ENCODE peak calls at places on chromosomes 6 and 20, in nine cellular contexts. Q, R, Z, L, D, O, M, Y and E are unnamed samples.

GRCh38 chr6:170063431-170063830 is 227.4 kb downstream of the DLL1 start:
- DNase-seq in O (no peak), R (no peak), L (no peak), M (no peak), Q (no peak), D (no peak), Y (no peak), Z (no peak), E (no peak)

GRCh38 chr6:16969699-16970695 is 131.9 kb upstream of the STMND1 start:
- DNase-seq in M (no peak), L (no peak), Y (no peak), D (peak), Q (no peak), R (no peak), O (no peak), Z (no peak), E (peak)

GRCh38 chr6:22327881-22328280 is 31.0 kb upstream of the PRL start:
- DNase-seq in D (no peak), O (no peak), L (no peak), R (no peak), M (no peak), Y (no peak), Z (no peak), Q (no peak), E (peak)

GRCh38 chr6:157505912-157506491 is 125.0 kb downstream of the ZDHHC14 start:
- DNase-seq in L (no peak), R (no peak), Y (no peak), M (no peak), D (peak), Q (no peak), Z (no peak), O (no peak), E (no peak)

GRCh38 chr6:29845405-29846006 is 17.9 kb downstream of the HLA-G start:
- DNase-seq in Z (peak), O (peak), R (peak), Y (peak), D (no peak), Q (no peak), M (peak), L (peak), E (no peak)

GRCh38 chr6:170344631-170345576 is 38.3 kb downstream of the FAM120B start:
- DNase-seq in Q (no peak), L (no peak), O (peak), Y (peak), Z (peak), M (peak), R (peak), D (peak), E (peak)

GRCh38 chr6:13355043-13355945 is 27.0 kb upstream of the TBC1D7 start:
- DNase-seq in Z (peak), D (peak), Q (peak), O (peak), M (peak), R (peak), L (no peak), Y (peak), E (peak)

GRCh38 chr6:157233686-157234085 is 89.6 kb downstream of the TMEM242 start:
- DNase-seq in Q (no peak), Z (no peak), L (no peak), D (no peak), Y (no peak), R (no peak), O (no peak), M (no peak), E (no peak)

GRCh38 chr6:148240463-148240845 is 102.2 kb upstream of the SASH1 start:
- DNase-seq in Q (no peak), L (no peak), R (no peak), Z (peak), O (no peak), Y (no peak), M (no peak), D (peak), E (no peak)

GRCh38 chr6:53424976-53425718 is 76.4 kb upstream of the ELOVL5 start:
- DNase-seq in M (no peak), Q (no peak), L (no peak), D (no peak), Z (no peak), O (no peak), R (no peak), Y (no peak), E (no peak)

GRCh38 chr20:841568-842546 is 8.3 kb downstream of the FAM110A start:
- DNase-seq in Z (peak), L (peak), O (no peak), R (peak), M (no peak), Q (no peak), Y (peak), D (no peak), E (no peak)

GRCh38 chr6:160139420-160139851 is 17.8 kb downstream of the SLC22A1 start:
- DNase-seq in Z (peak), Q (no peak), O (no peak), R (peak), M (no peak), D (peak), Y (peak), L (no peak), E (peak)

GRCh38 chr6:45394586-45395095 is 16.9 kb upstream of the SUPT3H start:
- DNase-seq in Y (no peak), R (peak), D (no peak), O (no peak), Z (no peak), M (no peak), Q (no peak), L (no peak), E (no peak)

GRCh38 chr6:14681699-14682487 is 564.0 kb upstream of the JARID2 start:
- DNase-seq in O (no peak), R (no peak), Q (no peak), L (no peak), M (no peak), Y (no peak), Z (peak), D (no peak), E (no peak)

GRCh38 chr6:36984581-36985383 is 1.2 kb downstream of the MTCH1 start:
- DNase-seq in L (peak), R (peak), D (peak), M (peak), Q (peak), Y (peak), Z (peak), O (no peak), E (peak)

GRCh38 chr20:6744171-6744570 is 23.3 kb upstream of the BMP2 start:
- DNase-seq in D (no peak), R (no peak), Z (no peak), Y (no peak), O (no peak), Q (no peak), L (no peak), M (no peak), E (no peak)

GRCh38 chr6:170144952-170145587 is 145.8 kb downstream of the DLL1 start:
- DNase-seq in Q (no peak), D (no peak), O (no peak), M (no peak), Z (peak), L (no peak), Y (peak), R (no peak), E (no peak)

GRCh38 chr6:38876470-38876869 is 161.4 kb downstream of the DNAH8 start:
- DNase-seq in R (no peak), Q (no peak), O (no peak), D (no peak), Z (no peak), L (peak), Y (no peak), M (no peak), E (no peak)

GRCh38 chr6:139655783-139656705 is 281.6 kb upstream of the CITED2 start:
- DNase-seq in Y (peak), L (peak), R (no peak), D (no peak), Q (no peak), Z (no peak), O (peak), M (peak), E (no peak)

GRCh38 chr6:95545226-95545625 is 32.1 kb upstream of the MANEA start:
- DNase-seq in L (no peak), M (no peak), D (peak), Z (no peak), Y (no peak), Q (no peak), R (peak), O (no peak), E (no peak)

GRCh38 chr6:37048851-37049734 is 43.6 kb downstream of the FGD2 start:
- DNase-seq in L (peak), Z (peak), Q (peak), O (no peak), R (no peak), D (peak), M (no peak), Y (peak), E (peak)

GRCh38 chr6:63174173-63174572 is 37.1 kb upstream of the FKBP1C start:
- DNase-seq in M (no peak), Z (no peak), L (no peak), O (no peak), D (no peak), Y (no peak), Q (no peak), R (no peak), E (no peak)

GRCh38 chr6:105835373-105835772 is 250.8 kb upstream of the PRDM1 start:
- DNase-seq in R (peak), O (peak), M (peak), D (peak), Z (peak), Q (peak), Y (peak), L (no peak), E (no peak)

GRCh38 chr6:154672086-154672485 is 61.1 kb upstream of the SCAF8 start:
- DNase-seq in D (no peak), R (no peak), Q (no peak), Y (no peak), L (no peak), Z (no peak), O (no peak), M (no peak), E (no peak)

GRCh38 chr6:99614430-99615161 is 8.0 kb downstream of the PRDM13 start:
- DNase-seq in Z (no peak), R (peak), Q (no peak), D (no peak), Y (no peak), L (no peak), M (no peak), O (no peak), E (no peak)

GRCh38 chr6:40397287-40398033 is 189.7 kb downstream of the LRFN2 start:
- DNase-seq in M (no peak), Y (no peak), R (no peak), D (no peak), Q (no peak), Z (no peak), O (no peak), L (no peak), E (no peak)

GRCh38 chr6:169172946-169173345 is 80.7 kb downstream of the THBS2 start:
- DNase-seq in L (no peak), Q (no peak), R (no peak), Z (no peak), Y (no peak), O (no peak), D (peak), M (no peak), E (no peak)

GRCh38 chr6:136491251-136491650 is 59.0 kb downstream of the MAP7 start:
- DNase-seq in M (no peak), Q (no peak), Y (no peak), Z (no peak), D (no peak), O (no peak), L (no peak), R (no peak), E (no peak)

GRCh38 chr20:56616704-56617103 is 12.4 kb upstream of the TFAP2C start:
- DNase-seq in O (no peak), Z (no peak), Q (no peak), R (no peak), L (no peak), Y (no peak), M (no peak), D (no peak), E (no peak)

GRCh38 chr6:36678488-36679042 is at the start of gene CDKN1A:
- DNase-seq in R (peak), L (peak), Y (peak), Q (peak), Z (peak), D (peak), M (peak), O (peak), E (peak)

GRCh38 chr6:112180095-112180820 is 74.1 kb downstream of the LAMA4 start:
- DNase-seq in Z (peak), M (peak), O (peak), L (peak), R (peak), Y (peak), Q (peak), D (peak), E (peak)

GRCh38 chr6:1832844-1833787 is 223.4 kb downstream of the FOXC1 start:
- DNase-seq in D (peak), L (peak), Z (no peak), M (no peak), R (no peak), Q (no peak), Y (peak), O (peak), E (no peak)

GRCh38 chr6:42674780-42675179 is 47.6 kb downstream of the PRPH2 start:
- DNase-seq in Q (no peak), Z (no peak), R (no peak), D (no peak), Y (no peak), M (no peak), O (no peak), L (no peak), E (no peak)

GRCh38 chr6:32566957-32567356 is 22.7 kb downstream of the HLA-DRB1 start:
- DNase-seq in O (no peak), Q (peak), L (no peak), M (no peak), Y (no peak), R (peak), D (no peak), Z (no peak), E (no peak)

DNA sequence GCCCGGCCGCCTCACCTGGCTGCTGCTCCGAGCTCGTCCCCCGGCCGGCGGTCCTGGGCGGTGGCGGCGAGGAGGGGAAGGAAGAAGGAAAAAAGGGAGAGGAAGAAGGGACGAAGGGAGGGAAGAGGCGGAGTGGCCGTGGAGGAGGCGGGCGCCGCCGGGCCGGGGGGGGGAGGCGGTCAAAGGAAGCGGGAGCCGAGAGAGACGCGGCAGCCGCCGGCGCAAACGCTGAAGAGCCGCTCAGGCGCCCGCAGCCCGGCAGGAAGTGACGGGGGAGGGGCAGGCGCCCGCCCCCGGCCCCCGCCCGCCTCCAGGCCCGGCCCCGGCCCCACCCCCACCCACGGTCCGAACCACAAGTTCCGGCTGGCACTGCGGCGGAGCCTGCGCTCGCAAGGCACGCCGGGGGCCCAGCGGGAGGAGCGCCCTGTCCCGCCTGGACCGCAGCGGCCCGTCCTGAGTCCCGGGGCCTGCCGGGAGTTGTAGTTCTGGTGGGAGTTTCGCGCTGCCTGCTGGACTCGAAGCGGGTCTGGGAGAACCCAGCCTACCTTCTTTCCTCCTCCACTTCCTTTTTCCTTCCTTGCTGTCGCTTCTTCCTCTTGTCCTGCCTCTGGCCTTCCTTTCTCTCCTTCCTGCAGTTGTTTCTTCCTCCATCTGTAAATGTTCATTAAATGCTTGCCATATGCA is at the start of gene STAU1:
- DNase-seq in D (peak), M (peak), R (peak), O (peak), Q (peak), Z (peak), Y (peak), L (peak), E (peak)
- H3K9ac ChIP-seq in D (peak), M (peak), R (peak), O (peak), Q (peak), Z (peak), Y (peak), L (peak), E (peak)

GRCh38 chr20:58390659-58391035 is 1.6 kb downstream of the VAPB start:
- DNase-seq in D (no peak), Q (no peak), Y (no peak), O (no peak), M (no peak), R (no peak), L (no peak), Z (no peak), E (no peak)
- H3K4me3 ChIP-seq in D (peak), Q (peak), Y (peak), O (no peak), M (peak), R (no peak), L (no peak), Z (peak), E (peak)

DNA sequence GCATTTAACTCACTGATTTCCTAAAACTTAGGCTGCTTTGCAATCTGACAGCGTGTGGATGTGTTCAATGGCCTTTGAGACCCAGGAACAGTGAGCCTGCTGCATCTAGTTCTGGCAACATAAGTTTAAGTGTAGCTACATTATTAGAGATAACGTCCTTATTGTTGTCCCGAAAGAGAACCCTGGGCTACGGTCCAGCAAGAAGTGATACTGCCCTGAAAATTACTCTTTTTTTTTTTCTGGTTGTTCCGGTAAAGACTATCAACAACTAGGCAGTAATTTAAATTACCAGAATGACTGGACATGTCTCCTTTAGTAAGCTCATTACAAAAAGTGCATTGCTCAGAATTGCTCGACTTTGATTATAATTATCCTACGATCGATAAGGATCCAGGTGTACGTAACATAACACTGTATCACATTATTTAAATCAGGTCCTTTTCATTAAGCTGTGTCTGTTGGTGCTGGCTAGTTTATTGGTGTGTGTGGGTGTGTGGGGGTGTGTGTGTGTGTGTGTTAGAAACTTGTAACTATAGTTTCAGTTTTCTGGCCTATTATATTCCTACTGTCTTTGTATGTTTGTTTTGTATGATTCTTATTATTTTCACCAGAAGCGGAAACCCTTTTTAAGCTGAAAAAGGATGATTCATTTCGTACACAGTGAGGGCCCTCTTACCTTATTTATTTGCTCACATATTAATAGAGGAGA is 3.0 kb downstream of the TSHZ2 start:
- DNase-seq in M (no peak), Q (no peak), R (no peak), D (no peak), Z (peak), Y (peak), O (no peak), L (no peak), E (no peak)
- H3K9ac ChIP-seq in M (no peak), Q (no peak), R (no peak), D (no peak), Z (peak), Y (no peak), O (no peak), L (no peak), E (peak)

DNA sequence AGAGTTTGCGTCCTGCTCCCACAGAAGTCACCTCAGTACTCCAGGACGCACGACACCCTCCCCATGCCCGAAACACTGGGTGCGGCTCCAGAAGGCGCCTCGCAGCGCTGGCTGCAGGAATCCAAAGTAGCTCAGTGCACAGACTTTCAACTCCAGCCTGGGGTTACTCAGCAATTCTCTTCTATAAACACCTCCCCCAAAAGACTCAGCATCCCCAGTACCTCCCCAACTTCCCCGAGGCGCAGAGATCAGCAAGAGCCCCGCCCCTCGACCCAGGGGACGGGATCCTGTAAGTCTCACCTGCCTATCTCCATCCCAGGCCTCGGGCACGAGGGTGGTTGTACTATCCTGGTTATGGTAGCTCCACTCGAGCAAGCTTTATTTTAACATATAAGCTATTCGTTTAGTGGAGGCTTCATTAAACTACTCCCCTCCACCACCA is 88.1 kb downstream of the ZFP64 start:
- DNase-seq in M (no peak), Y (no peak), O (no peak), Z (no peak), Q (no peak), D (peak), L (no peak), R (peak), E (peak)
- H3K4me3 ChIP-seq in M (no peak), Y (no peak), O (no peak), Z (peak), Q (no peak), D (peak), L (no peak), R (no peak), E (peak)

GRCh38 chr20:49990310-49990720 is 7.5 kb downstream of the SNAI1 start:
- DNase-seq in Y (no peak), Z (no peak), D (peak), M (no peak), O (no peak), Q (peak), L (no peak), R (peak), E (peak)
- H3K9ac ChIP-seq in Y (no peak), Z (no peak), D (peak), M (no peak), O (peak), Q (no peak), L (no peak), R (peak), E (peak)

GRCh38 chr20:18101125-18101820 is 36.4 kb upstream of the KAT14 start:
- DNase-seq in R (peak), M (no peak), L (no peak), D (no peak), Y (no peak), Z (no peak), Q (no peak), O (no peak), E (no peak)
- H3K4me3 ChIP-seq in R (no peak), M (no peak), L (no peak), D (no peak), Y (no peak), Z (no peak), Q (no peak), O (no peak), E (no peak)